ENCODE peak calls at places on chromosomes 3 and 15, in seven cellular contexts. S, H, W, N, Z, L and P are unnamed samples.

GRCh38 chr3:184590795-184591194 is 29.2 kb downstream of the EPHB3 start:
- DNase-seq in S (no peak), H (no peak), W (no peak), N (no peak), Z (no peak), L (no peak), P (no peak)

GRCh38 chr3:13040381-13041074 is 32.7 kb downstream of the IQSEC1 start:
- DNase-seq in S (no peak), H (peak), W (peak), N (no peak), Z (no peak), L (no peak), P (no peak)

GRCh38 chr15:68730491-68731317 is 90.0 kb downstream of the ANP32A start:
- DNase-seq in S (peak), H (no peak), W (peak), N (no peak), Z (peak), L (peak), P (no peak)

GRCh38 chr15:75149911-75150709 is 51.6 kb upstream of the C15orf39 start:
- DNase-seq in S (no peak), H (no peak), W (no peak), N (no peak), Z (no peak), L (no peak), P (no peak)

GRCh38 chr3:133610031-133610430 is 36.5 kb downstream of the CDV3 start:
- DNase-seq in S (no peak), H (no peak), W (no peak), N (no peak), Z (no peak), L (no peak), P (no peak)

GRCh38 chr3:10464068-10464434 is 41.3 kb downstream of the ATP2B2 start:
- DNase-seq in S (no peak), H (no peak), W (no peak), N (no peak), Z (no peak), L (no peak), P (no peak)

GRCh38 chr15:67148196-67148701 is 82.8 kb downstream of the SMAD3 start:
- DNase-seq in S (no peak), H (no peak), W (no peak), N (no peak), Z (peak), L (peak), P (no peak)

GRCh38 chr3:64489361-64490044 is 198.3 kb downstream of the ADAMTS9 start:
- DNase-seq in S (peak), H (no peak), W (no peak), N (peak), Z (no peak), L (peak), P (peak)

GRCh38 chr3:187318819-187319616 is 27.5 kb upstream of the MASP1 start:
- DNase-seq in S (peak), H (peak), W (peak), N (no peak), Z (peak), L (peak), P (no peak)

GRCh38 chr3:15923640-15924405 is 126.0 kb upstream of the ANKRD28 start:
- DNase-seq in S (no peak), H (no peak), W (peak), N (no peak), Z (no peak), L (no peak), P (no peak)

GRCh38 chr15:72365844-72366243 is 10.0 kb downstream of the HEXA start:
- DNase-seq in S (no peak), H (no peak), W (peak), N (no peak), Z (peak), L (no peak), P (peak)

GRCh38 chr3:11455977-11456376 is 183.8 kb downstream of the ATG7 start:
- DNase-seq in S (no peak), H (no peak), W (no peak), N (no peak), Z (no peak), L (peak), P (no peak)

GRCh38 chr3:119978554-119979208 is 115.6 kb downstream of the GSK3B start:
- DNase-seq in S (no peak), H (no peak), W (no peak), N (no peak), Z (no peak), L (no peak), P (no peak)

GRCh38 chr3:170614214-170614966 is 28.5 kb upstream of the SLC7A14 start:
- DNase-seq in S (no peak), H (no peak), W (no peak), N (no peak), Z (peak), L (peak), P (no peak)